ENCODE peak calls at places on chromosomes 12 and 14, in seven cellular contexts. One of them, this sample, is unnamed.

GRCh38 chr12:19744760-19745218 is 305.5 kb downstream of the AEBP2 start:
- DNase-seq in GM12878: no peak
- DNase-seq in tibial nerve: no peak
- DNase-seq in ovary: no peak
- DNase-seq in suprapubic skin: no peak
- DNase-seq in A549: no peak
- DNase-seq in transverse colon: no peak
- DNase-seq in this sample: no peak

GRCh38 chr14:68368850-68369249 is 424.0 kb downstream of the ZFP36L1 start:
- DNase-seq in GM12878: peak; percentile 72
- DNase-seq in tibial nerve: no peak
- DNase-seq in ovary: no peak
- DNase-seq in suprapubic skin: no peak
- DNase-seq in A549: no peak
- DNase-seq in transverse colon: no peak
- DNase-seq in this sample: no peak

GRCh38 chr12:108635997-108636808 is 2.5 kb upstream of the SELPLG start:
- DNase-seq in GM12878: no peak
- DNase-seq in tibial nerve: no peak
- DNase-seq in ovary: no peak
- DNase-seq in suprapubic skin: no peak
- DNase-seq in A549: no peak
- DNase-seq in transverse colon: no peak
- DNase-seq in this sample: no peak

GRCh38 chr12:64203775-64204174 is 18.3 kb downstream of the KICS2 start:
- DNase-seq in GM12878: no peak
- DNase-seq in tibial nerve: no peak
- DNase-seq in ovary: no peak
- DNase-seq in suprapubic skin: no peak
- DNase-seq in A549: no peak
- DNase-seq in transverse colon: no peak
- DNase-seq in this sample: no peak

GRCh38 chr14:73176673-73177072 is 40.4 kb downstream of the PSEN1 start:
- DNase-seq in GM12878: no peak
- DNase-seq in tibial nerve: no peak
- DNase-seq in ovary: no peak
- DNase-seq in suprapubic skin: no peak
- DNase-seq in A549: no peak
- DNase-seq in transverse colon: no peak
- DNase-seq in this sample: no peak

GRCh38 chr14:68191567-68192321 is 372.2 kb downstream of the RAD51B start:
- DNase-seq in GM12878: no peak
- DNase-seq in tibial nerve: no peak
- DNase-seq in ovary: no peak
- DNase-seq in suprapubic skin: no peak
- DNase-seq in A549: peak; percentile 62
- DNase-seq in transverse colon: no peak
- DNase-seq in this sample: no peak

GRCh38 chr14:45651906-45652305 is 398.9 kb upstream of the MIS18BP1 start:
- DNase-seq in GM12878: no peak
- DNase-seq in tibial nerve: no peak
- DNase-seq in ovary: no peak
- DNase-seq in suprapubic skin: no peak
- DNase-seq in A549: no peak
- DNase-seq in transverse colon: no peak
- DNase-seq in this sample: no peak

GRCh38 chr14:90828642-90829487 is 12.6 kb upstream of the TTC7B start:
- DNase-seq in GM12878: no peak
- DNase-seq in tibial nerve: no peak
- DNase-seq in ovary: no peak
- DNase-seq in suprapubic skin: no peak
- DNase-seq in A549: no peak
- DNase-seq in transverse colon: peak; percentile 33
- DNase-seq in this sample: peak; percentile 31

DNA sequence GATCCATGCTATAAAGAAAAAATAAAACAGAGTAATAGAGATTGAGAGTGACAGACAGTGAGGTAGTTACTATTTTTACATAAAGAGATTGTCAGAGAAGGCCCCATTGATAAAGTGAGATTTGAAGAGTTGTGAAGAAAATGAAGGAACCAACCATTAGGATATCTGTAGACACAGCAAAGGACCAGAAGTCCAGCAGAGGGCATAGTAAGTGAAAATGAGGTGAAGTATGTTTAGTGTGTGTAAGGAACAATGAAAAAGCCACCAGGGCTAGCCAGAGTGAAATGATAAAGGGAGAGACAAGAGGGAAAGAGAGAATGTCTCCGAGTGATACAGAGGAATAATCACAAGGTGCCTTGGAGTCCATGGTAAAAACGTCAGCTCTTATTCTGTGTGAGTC is 411.0 kb downstream of the NELL2 start:
- DNase-seq in GM12878: no peak
- DNase-seq in tibial nerve: no peak
- DNase-seq in ovary: no peak
- DNase-seq in suprapubic skin: no peak
- DNase-seq in A549: no peak
- DNase-seq in transverse colon: no peak
- DNase-seq in this sample: no peak
- TF ChIP-seq EP300 in GM12878: no peak
- TF ChIP-seq EP300 in tibial nerve: no peak
- TF ChIP-seq EP300 in ovary: no peak
- TF ChIP-seq EP300 in suprapubic skin: no peak
- TF ChIP-seq EP300 in A549: no peak
- TF ChIP-seq EP300 in transverse colon: no peak
- TF ChIP-seq EP300 in this sample: no peak

GRCh38 chr14:23095196-23096108 is at the start of gene C14orf119:
- DNase-seq in GM12878: peak; percentile 99
- DNase-seq in tibial nerve: peak; percentile 100
- DNase-seq in ovary: peak; percentile 99
- DNase-seq in suprapubic skin: peak; percentile 100
- DNase-seq in A549: peak; percentile 98
- DNase-seq in transverse colon: peak; percentile 100
- DNase-seq in this sample: peak; percentile 100
- TF ChIP-seq EP300 in GM12878: no peak
- TF ChIP-seq EP300 in tibial nerve: peak; percentile 79
- TF ChIP-seq EP300 in ovary: peak; percentile 42
- TF ChIP-seq EP300 in suprapubic skin: no peak
- TF ChIP-seq EP300 in A549: no peak
- TF ChIP-seq EP300 in transverse colon: no peak
- TF ChIP-seq EP300 in this sample: no peak

GRCh38 chr12:52050116-52050770 is 999 bp upstream of the NR4A1 start:
- DNase-seq in GM12878: no peak
- DNase-seq in tibial nerve: no peak
- DNase-seq in ovary: peak; percentile 74
- DNase-seq in suprapubic skin: no peak
- DNase-seq in A549: no peak
- DNase-seq in transverse colon: no peak
- DNase-seq in this sample: peak; percentile 67

GRCh38 chr12:52049688-52050087 is 1.6 kb upstream of the NR4A1 start:
- DNase-seq in GM12878: no peak
- DNase-seq in tibial nerve: no peak
- DNase-seq in ovary: no peak
- DNase-seq in suprapubic skin: no peak
- DNase-seq in A549: no peak
- DNase-seq in transverse colon: no peak
- DNase-seq in this sample: no peak

GRCh38 chr12:52052471-52053186 is 1.4 kb downstream of the NR4A1 start:
- DNase-seq in GM12878: no peak
- DNase-seq in tibial nerve: no peak
- DNase-seq in ovary: peak; percentile 63
- DNase-seq in suprapubic skin: no peak
- DNase-seq in A549: no peak
- DNase-seq in transverse colon: peak; percentile 71
- DNase-seq in this sample: peak; percentile 77

GRCh38 chr12:52049286-52049685 is 2.0 kb upstream of the NR4A1 start:
- DNase-seq in GM12878: no peak
- DNase-seq in tibial nerve: no peak
- DNase-seq in ovary: no peak
- DNase-seq in suprapubic skin: no peak
- DNase-seq in A549: no peak
- DNase-seq in transverse colon: no peak
- DNase-seq in this sample: no peak

DNA sequence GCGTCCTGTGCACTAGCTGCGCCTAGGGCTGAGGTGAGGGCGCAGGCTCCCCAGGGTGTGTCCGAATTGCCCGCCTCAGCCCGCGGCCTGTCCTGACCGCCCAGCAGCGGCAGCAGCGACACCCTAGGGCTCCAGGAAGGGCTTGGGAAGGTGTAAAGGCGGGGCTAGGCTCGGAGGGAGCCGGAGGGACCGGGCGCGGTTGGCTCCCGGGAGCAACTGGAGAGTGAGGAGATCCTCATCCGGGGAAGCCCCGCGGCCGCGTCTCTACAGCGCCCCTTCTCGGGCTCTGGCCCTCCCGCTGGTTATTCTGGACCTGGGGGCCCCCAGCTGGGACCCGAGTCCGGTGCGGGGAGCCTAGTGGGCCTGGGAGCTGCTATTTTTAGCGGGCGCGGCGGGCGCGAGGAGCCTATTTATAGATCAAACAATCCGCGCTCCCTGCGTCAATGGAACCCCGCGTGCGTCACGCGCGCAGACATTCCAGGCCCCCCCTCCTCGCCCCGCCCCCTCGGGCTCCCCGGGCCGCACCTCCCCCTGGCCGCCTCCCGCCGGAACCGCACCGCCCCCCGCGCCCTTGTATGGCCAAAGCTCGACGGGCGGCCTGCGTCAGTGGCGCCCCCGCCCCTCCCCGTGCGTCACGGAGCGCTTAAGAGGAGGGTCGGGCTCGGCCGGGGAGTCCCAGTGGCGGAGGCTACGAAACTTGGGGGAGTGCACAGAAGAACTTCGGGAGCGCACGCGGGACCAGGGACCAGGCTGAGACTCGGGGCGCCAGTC is at the start of gene NR4A1:
- DNase-seq in GM12878: peak; percentile 49
- DNase-seq in tibial nerve: peak; percentile 99
- DNase-seq in ovary: peak; percentile 99
- DNase-seq in suprapubic skin: peak; percentile 99
- DNase-seq in A549: peak; percentile 95
- DNase-seq in transverse colon: peak; percentile 99
- DNase-seq in this sample: peak; percentile 99
- TF ChIP-seq EP300 in GM12878: peak; percentile 88
- TF ChIP-seq EP300 in tibial nerve: peak; percentile 100
- TF ChIP-seq EP300 in ovary: peak; percentile 92
- TF ChIP-seq EP300 in suprapubic skin: peak; percentile 95
- TF ChIP-seq EP300 in A549: peak; percentile 94
- TF ChIP-seq EP300 in transverse colon: peak; percentile 98
- TF ChIP-seq EP300 in this sample: no peak

GRCh38 chr14:23457587-23458445 is 11.7 kb upstream of the NGDN start:
- DNase-seq in GM12878: no peak
- DNase-seq in tibial nerve: no peak
- DNase-seq in ovary: no peak
- DNase-seq in suprapubic skin: no peak
- DNase-seq in A549: no peak
- DNase-seq in transverse colon: peak; percentile 61
- DNase-seq in this sample: no peak
- TF ChIP-seq EP300 in GM12878: no peak
- TF ChIP-seq EP300 in tibial nerve: no peak
- TF ChIP-seq EP300 in ovary: no peak
- TF ChIP-seq EP300 in suprapubic skin: no peak
- TF ChIP-seq EP300 in A549: no peak
- TF ChIP-seq EP300 in transverse colon: no peak
- TF ChIP-seq EP300 in this sample: no peak

GRCh38 chr14:53032838-53033390 is 82.1 kb upstream of the FERMT2 start:
- DNase-seq in GM12878: no peak
- DNase-seq in tibial nerve: no peak
- DNase-seq in ovary: no peak
- DNase-seq in suprapubic skin: no peak
- DNase-seq in A549: no peak
- DNase-seq in transverse colon: no peak
- DNase-seq in this sample: no peak

GRCh38 chr14:53034688-53035087 is 83.8 kb upstream of the FERMT2 start:
- DNase-seq in GM12878: no peak
- DNase-seq in tibial nerve: no peak
- DNase-seq in ovary: no peak
- DNase-seq in suprapubic skin: no peak
- DNase-seq in A549: no peak
- DNase-seq in transverse colon: no peak
- DNase-seq in this sample: no peak

GRCh38 chr14:53035336-53035735 is 84.5 kb upstream of the FERMT2 start:
- DNase-seq in GM12878: no peak
- DNase-seq in tibial nerve: no peak
- DNase-seq in ovary: no peak
- DNase-seq in suprapubic skin: no peak
- DNase-seq in A549: no peak
- DNase-seq in transverse colon: no peak
- DNase-seq in this sample: no peak

GRCh38 chr14:53034036-53034435 is 83.2 kb upstream of the FERMT2 start:
- DNase-seq in GM12878: no peak
- DNase-seq in tibial nerve: no peak
- DNase-seq in ovary: no peak
- DNase-seq in suprapubic skin: no peak
- DNase-seq in A549: no peak
- DNase-seq in transverse colon: no peak
- DNase-seq in this sample: no peak

DNA sequence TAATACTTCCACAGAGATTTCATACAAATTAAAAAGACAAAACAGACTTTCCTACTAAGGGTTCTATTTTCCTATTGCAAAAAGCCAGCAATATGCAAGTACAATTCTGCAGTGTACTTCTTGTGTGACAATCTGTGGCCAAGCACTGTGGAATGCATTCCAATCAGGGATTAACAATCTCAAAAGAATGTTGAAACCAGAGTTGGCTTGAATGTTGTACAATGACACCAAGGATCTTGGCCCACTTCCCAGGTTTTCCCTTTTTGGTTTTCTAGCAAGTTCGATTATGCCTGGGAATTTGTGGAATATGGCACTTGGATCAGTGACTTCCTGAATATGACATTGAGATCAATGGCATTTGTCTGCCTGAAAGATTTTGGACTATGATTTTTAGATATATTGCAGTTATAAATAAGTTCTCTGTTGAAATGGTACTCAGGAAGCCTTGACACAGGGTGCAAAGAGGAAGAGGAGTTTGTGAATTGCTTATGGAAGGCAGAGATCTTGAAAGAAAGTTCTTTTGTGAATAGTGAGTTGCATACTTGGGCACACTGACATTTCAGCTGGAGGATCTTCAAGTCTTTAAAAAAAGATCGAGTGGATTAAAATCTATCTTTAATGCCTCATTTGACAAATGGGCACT is 81.4 kb upstream of the FERMT2 start:
- DNase-seq in GM12878: no peak
- DNase-seq in tibial nerve: no peak
- DNase-seq in ovary: no peak
- DNase-seq in suprapubic skin: no peak
- DNase-seq in A549: no peak
- DNase-seq in transverse colon: no peak
- DNase-seq in this sample: no peak
- TF ChIP-seq EP300 in GM12878: no peak
- TF ChIP-seq EP300 in tibial nerve: peak; percentile 79
- TF ChIP-seq EP300 in ovary: no peak
- TF ChIP-seq EP300 in suprapubic skin: no peak
- TF ChIP-seq EP300 in A549: no peak
- TF ChIP-seq EP300 in transverse colon: no peak
- TF ChIP-seq EP300 in this sample: no peak

GRCh38 chr12:57904848-57905811 is 36.2 kb upstream of the ATP23 start:
- DNase-seq in GM12878: peak; percentile 46
- DNase-seq in tibial nerve: peak; percentile 74
- DNase-seq in ovary: peak; percentile 77
- DNase-seq in suprapubic skin: peak; percentile 86
- DNase-seq in A549: peak; percentile 71
- DNase-seq in transverse colon: peak; percentile 94
- DNase-seq in this sample: peak; percentile 90
- TF ChIP-seq EP300 in GM12878: no peak
- TF ChIP-seq EP300 in tibial nerve: peak; percentile 89
- TF ChIP-seq EP300 in ovary: no peak
- TF ChIP-seq EP300 in suprapubic skin: no peak
- TF ChIP-seq EP300 in A549: no peak
- TF ChIP-seq EP300 in transverse colon: no peak
- TF ChIP-seq EP300 in this sample: no peak